ENCODE peak calls at places on chromosomes 1 and 21, in six cellular contexts. J is right lobe of liver, O is astrocyte of the spinal cord, V is keratinocyte, L is body of pancreas, M is Peyer's patch. P is an unnamed sample.

GRCh38 chr21:42651515-42652401 is 1.7 kb upstream of the PDE9A start:
- DNase-seq in J (peak; percentile 46), O (no peak), V (no peak), L (no peak), M (peak; percentile 79), P (no peak)

GRCh38 chr1:41500781-41501518 is 16.5 kb upstream of the EDN2 start:
- DNase-seq in J (no peak), O (no peak), V (no peak), L (no peak), M (no peak), P (no peak)

GRCh38 chr1:35532497-35533226 is 24.5 kb downstream of the KIAA0319L start:
- DNase-seq in J (no peak), O (no peak), V (no peak), L (no peak), M (no peak), P (no peak)

GRCh38 chr21:44941567-44941966 is 1.7 kb downstream of the SLX9 start:
- DNase-seq in J (peak; percentile 33), O (no peak), V (no peak), L (no peak), M (no peak), P (no peak)

GRCh38 chr1:81209471-81209870 is 591.3 kb upstream of the ADGRL2 start:
- DNase-seq in J (no peak), O (no peak), V (no peak), L (no peak), M (no peak), P (no peak)

GRCh38 chr1:63557365-63557987 is 34.2 kb downstream of the EFCAB7 start:
- DNase-seq in J (no peak), O (peak; percentile 55), V (no peak), L (peak; percentile 34), M (no peak), P (no peak)

GRCh38 chr1:203351037-203351625 is at the start of gene FMOD:
- DNase-seq in J (no peak), O (no peak), V (no peak), L (peak; percentile 67), M (no peak), P (no peak)

GRCh38 chr1:26094677-26095383 is 16.8 kb upstream of the PDIK1L start:
- DNase-seq in J (no peak), O (peak; percentile 12), V (no peak), L (peak; percentile 33), M (no peak), P (no peak)

GRCh38 chr1:14095001-14095400 is 395.0 kb downstream of the PRDM2 start:
- DNase-seq in J (no peak), O (peak; percentile 7), V (no peak), L (no peak), M (no peak), P (no peak)

GRCh38 chr1:14366361-14367018 is 232.0 kb upstream of the KAZN start:
- DNase-seq in J (no peak), O (peak; percentile 35), V (no peak), L (no peak), M (no peak), P (no peak)

GRCh38 chr1:10319750-10320149 is 79.1 kb upstream of the PGD start:
- DNase-seq in J (no peak), O (no peak), V (no peak), L (no peak), M (no peak), P (no peak)

GRCh38 chr1:1432951-1433803 is 2.3 kb upstream of the VWA1 start:
- DNase-seq in J (peak; percentile 97), O (no peak), V (peak; percentile 25), L (peak; percentile 94), M (peak; percentile 90), P (peak; percentile 67)

GRCh38 chr1:56774067-56774609 is 45.1 kb downstream of the FYB2 start:
- DNase-seq in J (no peak), O (no peak), V (no peak), L (no peak), M (no peak), P (no peak)

GRCh38 chr1:19342077-19342775 is 30.1 kb downstream of the SLC66A1 start:
- DNase-seq in J (no peak), O (no peak), V (no peak), L (no peak), M (no peak), P (no peak)

GRCh38 chr1:163408262-163408661 is 86.5 kb downstream of the NUF2 start:
- DNase-seq in J (no peak), O (no peak), V (no peak), L (no peak), M (no peak), P (no peak)

GRCh38 chr1:155272466-155273133 is 704 bp downstream of the CLK2 start:
- DNase-seq in J (no peak), O (peak; percentile 67), V (no peak), L (no peak), M (no peak), P (no peak)

GRCh38 chr1:212979340-212980122 is 29.2 kb downstream of the VASH2 start:
- DNase-seq in J (no peak), O (no peak), V (no peak), L (no peak), M (no peak), P (no peak)

GRCh38 chr1:107795994-107796393 is 169.0 kb downstream of the VAV3 start:
- DNase-seq in J (no peak), O (no peak), V (no peak), L (no peak), M (no peak), P (no peak)

GRCh38 chr1:242147096-242147976 is 148.4 kb upstream of the MAP1LC3C start:
- DNase-seq in J (no peak), O (peak; percentile 72), V (no peak), L (no peak), M (no peak), P (peak; percentile 88)

GRCh38 chr1:115222616-115223402 is 115.2 kb downstream of the NGF start:
- DNase-seq in J (no peak), O (peak; percentile 50), V (no peak), L (no peak), M (no peak), P (no peak)

GRCh38 chr1:172895050-172895460 is 155.7 kb downstream of the TNFSF18 start:
- DNase-seq in J (no peak), O (no peak), V (no peak), L (no peak), M (no peak), P (no peak)

GRCh38 chr1:89641781-89642180 is 8.9 kb downstream of the LRRC8C start:
- DNase-seq in J (no peak), O (no peak), V (no peak), L (no peak), M (no peak), P (no peak)

GRCh38 chr1:115277276-115277675 is 60.8 kb downstream of the NGF start:
- DNase-seq in J (no peak), O (peak; percentile 83), V (peak; percentile 17), L (no peak), M (no peak), P (no peak)

GRCh38 chr1:209041936-209042335 is 541.6 kb upstream of the CAMK1G start:
- DNase-seq in J (no peak), O (peak; percentile 27), V (no peak), L (no peak), M (no peak), P (no peak)

GRCh38 chr1:27152829-27153548 is 1.9 kb downstream of the SLC9A1 start:
- DNase-seq in J (no peak), O (no peak), V (no peak), L (no peak), M (no peak), P (no peak)

DNA sequence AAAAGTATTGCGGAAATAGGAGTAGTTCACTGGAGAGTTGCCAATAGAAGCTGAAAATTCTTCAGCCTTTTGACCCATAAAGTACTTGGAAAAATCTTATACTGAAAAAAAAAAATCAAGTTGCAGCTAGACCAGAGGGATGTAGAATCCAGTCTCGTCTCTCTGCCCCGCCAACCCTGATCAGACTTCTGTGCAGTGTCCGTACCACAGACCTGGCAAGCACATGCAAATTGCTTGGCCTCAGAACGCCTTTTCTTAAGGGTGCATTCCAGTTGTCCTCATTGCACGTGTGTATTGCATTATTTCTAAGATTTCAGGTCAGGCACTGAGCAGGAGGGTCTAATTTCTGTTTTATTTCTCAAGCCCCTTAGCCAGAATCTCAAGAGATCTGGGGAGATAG is 5.7 kb downstream of the RHOU start:
- DNase-seq in J (no peak), O (no peak), V (no peak), L (no peak), M (no peak), P (no peak)
- TF ChIP-seq CTCF in J (no peak), O (no peak), V (no peak), L (no peak), M (no peak), P (no peak)

GRCh38 chr1:205927676-205928075 is 15.6 kb downstream of the SLC26A9 start:
- DNase-seq in J (no peak), O (no peak), V (no peak), L (no peak), M (no peak), P (no peak)
- H3K4me3 ChIP-seq in J (no peak overlapping the region), O (no peak overlapping the region), V (no peak overlapping the region), L (no peak overlapping the region), M (no peak overlapping the region), P (no peak overlapping the region)

DNA sequence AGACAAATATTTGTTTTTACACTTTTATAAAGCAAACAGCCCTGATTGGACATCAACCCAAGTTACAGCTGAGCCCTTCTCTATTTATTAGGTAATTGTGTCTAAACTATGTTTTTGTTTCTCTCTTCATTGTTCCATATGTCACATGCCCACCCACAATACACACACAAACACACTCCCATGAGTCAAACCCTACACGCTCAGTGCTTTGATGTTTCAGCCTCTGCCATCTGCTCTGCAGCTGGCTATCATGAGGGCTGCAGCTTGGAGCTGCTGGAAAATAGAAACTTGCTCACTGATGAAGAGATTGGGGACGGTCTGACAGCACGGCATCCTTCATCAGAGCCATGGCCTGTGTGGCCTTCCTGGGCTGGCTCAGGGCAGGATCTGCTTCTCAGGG is 41.7 kb downstream of the PSMG1 start:
- DNase-seq in J (no peak), O (peak; percentile 13), V (no peak), L (no peak), M (no peak), P (no peak)
- TF ChIP-seq CTCF in J (no peak), O (no peak), V (no peak), L (no peak), M (no peak), P (no peak)

GRCh38 chr1:214446772-214447556 is 104.4 kb downstream of the PTPN14 start:
- DNase-seq in J (no peak), O (peak; percentile 97), V (no peak), L (peak; percentile 69), M (no peak), P (no peak)

GRCh38 chr1:214445846-214446614 is 105.4 kb downstream of the PTPN14 start:
- DNase-seq in J (no peak), O (peak; percentile 98), V (no peak), L (no peak), M (no peak), P (no peak)

GRCh38 chr1:214448536-214448935 is 102.9 kb downstream of the PTPN14 start:
- DNase-seq in J (no peak), O (no peak), V (no peak), L (no peak), M (no peak), P (no peak)

GRCh38 chr1:214449371-214449770 is 102.0 kb downstream of the PTPN14 start:
- DNase-seq in J (no peak), O (no peak), V (no peak), L (no peak), M (no peak), P (no peak)

DNA sequence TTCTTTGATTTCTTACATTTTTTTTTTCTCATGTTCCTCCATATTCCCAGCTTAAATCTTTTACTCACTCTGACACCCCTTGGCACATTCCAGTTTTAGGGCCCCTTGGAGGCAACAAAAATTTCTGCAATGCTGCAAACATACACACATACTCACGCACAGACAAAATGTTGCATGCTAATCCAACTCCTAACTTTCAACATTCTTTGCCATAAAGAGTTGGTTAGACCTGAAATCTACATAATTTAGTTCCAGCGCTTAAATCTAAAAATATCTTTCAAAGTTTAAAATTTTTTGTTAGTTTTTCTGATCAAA is 103.9 kb downstream of the PTPN14 start:
- DNase-seq in J (no peak), O (no peak), V (no peak), L (no peak), M (no peak), P (no peak)
- H3K4me3 ChIP-seq in J (no peak overlapping the region), O (no peak overlapping the region), V (no peak overlapping the region), L (no peak overlapping the region), M (no peak overlapping the region), P (no peak overlapping the region)

P was measured in LNCaP clone FGC.